ENCODE peak calls at places on chromosomes 2 and 18, in six cellular contexts. E is B cell; P is progenitor cell of endocrine pancreas; D is CD8-positive, alpha-beta T cell; V is neural crest cell; T is CD4-positive, alpha-beta T cell. Z is an unnamed sample.

GRCh38 chr18:64799378-64799777 is 650.5 kb upstream of the LINC00305 start:
- DNase-seq in V (no peak), E (no peak), D (no peak), P (no peak), T (no peak), Z (no peak)

GRCh38 chr2:143681006-143681405 is 551.8 kb downstream of the ARHGAP15 start:
- DNase-seq in P (no peak), E (no peak), T (no peak), V (no peak), D (no peak), Z (no peak)

GRCh38 chr2:227826563-227826962 is 12.9 kb downstream of the CCL20 start:
- DNase-seq in V (no peak), P (no peak), D (no peak), T (no peak), E (no peak), Z (no peak)

GRCh38 chr2:197674546-197674945 is 841 bp downstream of the RFTN2 start:
- DNase-seq in V (no peak), P (no peak), E (no peak), T (no peak), D (no peak), Z (no peak)

GRCh38 chr2:178269825-178270224 is 75.5 kb downstream of the OSBPL6 start:
- DNase-seq in V (no peak), D (no peak), P (no peak), T (no peak), E (no peak), Z (no peak)

GRCh38 chr2:33214436-33214835 is 262.0 kb upstream of the RASGRP3 start:
- DNase-seq in E (no peak), D (no peak), V (no peak), T (no peak), P (no peak), Z (peak)

GRCh38 chr2:235666240-235666781 is 172.5 kb downstream of the AGAP1 start:
- DNase-seq in E (no peak), P (no peak), T (no peak), V (peak), D (no peak), Z (peak)

GRCh38 chr2:207558106-207558505 is 28.3 kb downstream of the CREB1 start:
- DNase-seq in E (no peak), D (no peak), P (no peak), T (no peak), V (no peak), Z (no peak)

GRCh38 chr2:128639693-128640092 is 321.0 kb upstream of the HS6ST1 start:
- DNase-seq in T (no peak), E (no peak), P (peak), V (no peak), D (no peak), Z (no peak)

GRCh38 chr2:240640939-240641338 is 15.7 kb downstream of the GPR35 start:
- DNase-seq in T (no peak), V (peak), D (no peak), P (peak), E (no peak), Z (no peak)
- TF ChIP-seq CTCF in T (no peak), V (peak), D (no peak), P (peak), E (no peak), Z (no peak)

GRCh38 chr2:26706093-26706492 is 13.6 kb downstream of the KCNK3 start:
- DNase-seq in V (no peak), T (no peak), E (no peak), P (no peak), D (no peak), Z (no peak)

GRCh38 chr2:26708457-26708856 is 15.9 kb downstream of the KCNK3 start:
- DNase-seq in P (no peak), E (no peak), T (no peak), V (no peak), D (no peak), Z (no peak)

GRCh38 chr2:26707747-26708146 is 15.2 kb downstream of the KCNK3 start:
- DNase-seq in T (no peak), P (no peak), V (no peak), D (no peak), E (no peak), Z (no peak)

GRCh38 chr2:26705126-26705525 is 12.6 kb downstream of the KCNK3 start:
- DNase-seq in D (no peak), E (no peak), V (no peak), T (no peak), P (no peak), Z (no peak)

GRCh38 chr2:26706616-26707473 is 14.3 kb downstream of the KCNK3 start:
- DNase-seq in D (no peak), T (no peak), P (peak), V (no peak), E (no peak), Z (no peak)
- TF ChIP-seq CTCF in D (no peak), T (no peak), P (no peak), V (no peak), E (no peak), Z (no peak)

DNA sequence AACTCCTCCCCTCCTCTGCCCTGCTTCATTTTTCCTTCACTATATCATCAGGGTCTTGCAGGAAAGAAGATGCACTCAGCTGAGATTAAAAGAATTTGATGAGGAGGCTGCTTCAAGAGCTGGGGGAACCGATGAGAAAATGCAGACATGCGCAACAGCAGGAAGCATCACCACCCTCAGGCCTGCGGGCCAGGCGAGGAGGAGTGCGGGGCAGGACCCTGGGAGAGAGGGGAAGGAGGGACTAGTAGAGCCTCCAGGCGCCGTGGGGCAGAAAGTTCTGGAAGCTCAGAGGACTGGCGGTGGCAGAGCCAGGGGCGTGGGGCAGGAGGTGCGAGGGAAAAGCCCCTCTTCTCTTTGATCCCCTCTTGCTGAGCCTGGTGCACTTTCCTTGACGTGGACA is 108.2 kb downstream of the CD226 start:
- DNase-seq in E (no peak), P (no peak), D (no peak), T (no peak), V (no peak), Z (no peak)
- TF ChIP-seq CTCF in E (no peak), P (no peak), D (no peak), T (no peak), V (no peak), Z (no peak)

DNA sequence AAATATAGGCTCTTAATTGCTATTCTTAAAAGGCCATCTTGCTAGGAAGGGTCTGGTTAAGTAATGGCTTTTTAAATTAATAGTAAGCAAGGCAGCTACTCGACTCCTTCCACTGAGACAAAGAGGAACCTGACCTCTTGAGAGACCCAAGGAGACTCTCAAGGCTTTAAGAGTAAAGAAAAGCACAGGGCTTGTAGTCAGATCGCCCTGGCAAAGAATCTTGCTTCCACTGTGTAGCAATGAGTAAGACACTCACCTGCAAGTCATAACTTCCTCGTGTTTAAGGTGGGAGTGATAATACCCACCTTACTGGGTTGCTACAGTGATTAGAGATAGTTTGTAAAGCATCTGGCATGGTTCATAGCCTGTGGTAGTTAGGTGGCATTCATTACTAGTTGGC is 274.5 kb downstream of the TSN start:
- DNase-seq in T (no peak), V (no peak), E (no peak), P (no peak), D (no peak), Z (no peak)
- TF ChIP-seq CTCF in T (no peak), V (no peak), E (no peak), P (no peak), D (no peak), Z (no peak)

GRCh38 chr2:168116448-168116847 is 130.9 kb downstream of the STK39 start:
- DNase-seq in D (no peak), V (no peak), E (no peak), P (no peak), T (no peak), Z (no peak)
- TF ChIP-seq CTCF in D (no peak), V (peak), E (no peak), P (peak), T (no peak), Z (peak)

GRCh38 chr2:38376683-38377500 is at the start of gene ATL2:
- DNase-seq in T (peak), P (peak), E (peak), D (peak), V (peak), Z (peak)
- TF ChIP-seq CTCF in T (peak), P (peak), E (peak), D (peak), V (peak), Z (no peak)

Z was measured in epithelial cell of esophagus.